ENCODE peak calls at places on chromosomes 6 and 20, in ten cellular contexts. S is kidney tubule cell; X is amygdala; R is HS-5; Y is activated CD4-positive, alpha-beta T cell treated with anti-CD3 and anti-CD28 coated beads, Interleukin-2, amount 50 U/mL, for 4 hours; L is fibroblast of lung; P is activated T-cell treated with anti-CD3 and anti-CD28 coated beads, Interleukin-2, amount 50 U/mL, for 1 hour; O is uterus; E is NT2/D1; F is stimulated activated CD8-positive, alpha-beta memory T cell treated with anti-CD3 and anti-CD28 coated beads, Interleukin-4, amount 100 ng/mL, for 24 hours. B is an unnamed sample.

GRCh38 chr6:136880748-136881460 is 41.2 kb upstream of the SLC35D3 start:
- DNase-seq in S (no peak), X (no peak), R (no peak), Y (no peak), L (no peak), P (no peak), O (no peak), E (no peak), F (no peak), B (no peak)

GRCh38 chr6:10401632-10402223 is 13.1 kb downstream of the TFAP2A start:
- DNase-seq in S (no peak), X (no peak), R (no peak), Y (no peak), L (no peak), P (no peak), O (no peak), E (no peak), F (no peak), B (no peak)

GRCh38 chr6:39841291-39841690 is 49.1 kb downstream of the DAAM2 start:
- DNase-seq in S (no peak), X (no peak), R (no peak), Y (no peak), L (peak), P (no peak), O (no peak), E (no peak), F (no peak), B (no peak)

GRCh38 chr6:43532201-43532600 is 15.3 kb downstream of the POLR1C start:
- DNase-seq in S (no peak), X (no peak), R (no peak), Y (no peak), L (peak), P (no peak), O (no peak), E (no peak), F (no peak), B (no peak)

GRCh38 chr20:38139156-38139912 is 25.7 kb downstream of the TGM2 start:
- DNase-seq in S (no peak), X (no peak), R (no peak), Y (no peak), L (no peak), P (no peak), O (no peak), E (no peak), F (no peak), B (no peak)

GRCh38 chr20:4369119-4369797 is 352.5 kb upstream of the PRND start:
- DNase-seq in S (no peak), X (no peak), R (no peak), Y (no peak), L (no peak), P (no peak), O (no peak), E (no peak), F (no peak), B (no peak)

GRCh38 chr6:37783831-37784584 is 35.5 kb upstream of the ZFAND3 start:
- DNase-seq in S (peak), X (no peak), R (no peak), Y (no peak), L (peak), P (peak), O (peak), E (no peak), F (no peak), B (peak)

GRCh38 chr6:155528982-155529453 is 73.4 kb upstream of the NOX3 start:
- DNase-seq in S (peak), X (no peak), R (peak), Y (no peak), L (peak), P (no peak), O (no peak), E (no peak), F (no peak), B (no peak)

GRCh38 chr6:41836660-41837052 is 49.2 kb downstream of the TOMM6 start:
- DNase-seq in S (no peak), X (no peak), R (no peak), Y (no peak), L (peak), P (no peak), O (no peak), E (no peak), F (no peak), B (no peak)

GRCh38 chr6:148342146-148343027 is at the start of gene SASH1:
- DNase-seq in S (peak), X (peak), R (peak), Y (no peak), L (peak), P (no peak), O (peak), E (peak), F (no peak), B (peak)

GRCh38 chr6:108561742-108562502 is 1.2 kb downstream of the FOXO3 start:
- DNase-seq in S (peak), X (no peak), R (no peak), Y (no peak), L (peak), P (no peak), O (no peak), E (no peak), F (no peak), B (no peak)

GRCh38 chr20:49287555-49288249 is 9.8 kb upstream of the ZNFX1 start:
- DNase-seq in S (peak), X (no peak), R (peak), Y (no peak), L (peak), P (no peak), O (no peak), E (no peak), F (no peak), B (no peak)

GRCh38 chr6:84137051-84137375 is 90.4 kb downstream of the CEP162 start:
- DNase-seq in S (peak), X (no peak), R (no peak), Y (no peak), L (peak), P (no peak), O (no peak), E (no peak), F (no peak), B (no peak)

GRCh38 chr20:2618815-2619214 is 33.6 kb upstream of the NOP56 start:
- DNase-seq in S (no peak), X (no peak), R (no peak), Y (no peak), L (no peak), P (no peak), O (no peak), E (no peak), F (no peak), B (no peak)

GRCh38 chr20:45704969-45705637 is at the start of gene WFDC10B:
- DNase-seq in S (no peak), X (no peak), R (no peak), Y (no peak), L (no peak), P (no peak), O (no peak), E (no peak), F (no peak), B (no peak)

B was measured in activated CD8-positive, alpha-beta memory T cell treated with anti-CD3 and anti-CD28 coated beads, Interleukin-2, amount 50 U/mL, for 48 hours.